ENCODE peak calls at places on chromosomes 16 and 17, in five cellular contexts. L is fibroblast of lung, H is Kasumi-1, M is foreskin fibroblast, X is ACHN. S is an unnamed sample.

GRCh38 chr17:36690190-36690589 is 88.8 kb downstream of the MRM1 start:
- DNase-seq in L (no peak), M (no peak), X (no peak), H (no peak), S (no peak)

GRCh38 chr17:1375615-1376014 is 24.4 kb downstream of the YWHAE start:
- DNase-seq in M (no peak), X (no peak), H (no peak), L (no peak), S (no peak)

GRCh38 chr17:50478391-50479361 is at the start of gene RSAD1:
- DNase-seq in L (peak; percentile 84), M (peak; percentile 95), H (peak; percentile 94), X (peak; percentile 93), S (peak; percentile 88)

GRCh38 chr17:8830141-8830540 is 31.0 kb upstream of the MFSD6L start:
- DNase-seq in L (no peak), M (no peak), X (no peak), H (no peak), S (no peak)

GRCh38 chr17:60392845-60393702 is 1.1 kb upstream of the USP32 start:
- DNase-seq in H (peak; percentile 89), L (peak; percentile 73), X (peak; percentile 64), M (peak; percentile 77), S (peak; percentile 53)

GRCh38 chr16:78211200-78211599 is 111.7 kb downstream of the WWOX start:
- DNase-seq in X (no peak), M (no peak), H (no peak), L (no peak), S (no peak)

GRCh38 chr16:84423416-84423837 is 55.1 kb downstream of the ATP2C2 start:
- DNase-seq in X (peak; percentile 64), M (peak; percentile 44), L (peak; percentile 42), H (peak; percentile 43), S (peak; percentile 31)

GRCh38 chr16:23826528-23827244 is 9.1 kb upstream of the PRKCB start:
- DNase-seq in X (no peak), H (peak; percentile 59), M (no peak), L (no peak), S (no peak)

GRCh38 chr17:54270499-54270898 is 447.8 kb downstream of the KIF2B start:
- DNase-seq in L (no peak), M (no peak), X (no peak), H (no peak), S (no peak)

GRCh38 chr17:31394544-31394943 is 3.1 kb downstream of the RAB11FIP4 start:
- DNase-seq in M (peak; percentile 87), X (peak; percentile 74), H (peak; percentile 79), L (peak; percentile 62), S (peak; percentile 35)

GRCh38 chr16:28543072-28543471 is 4.3 kb upstream of the NUPR1 start:
- DNase-seq in L (no peak), M (no peak), H (peak; percentile 47), X (no peak), S (no peak)

GRCh38 chr16:3696425-3697218 is 20.7 kb downstream of the TRAP1 start:
- DNase-seq in L (peak; percentile 84), X (peak; percentile 34), H (no peak), M (peak; percentile 88), S (peak; percentile 74)

GRCh38 chr17:55159251-55159650 is 105.5 kb upstream of the HLF start:
- DNase-seq in L (peak; percentile 87), H (no peak), X (no peak), M (peak; percentile 58), S (no peak)

GRCh38 chr17:80464486-80464885 is 11.9 kb downstream of the NPTX1 start:
- DNase-seq in X (no peak), H (no peak), M (no peak), L (no peak), S (no peak)

GRCh38 chr17:74431568-74432483 is at the start of gene GPRC5C:
- DNase-seq in L (peak; percentile 46), M (no peak), X (peak; percentile 70), H (peak; percentile 35), S (no peak)

GRCh38 chr17:3916013-3916696 is at the start of gene P2RX1:
- DNase-seq in M (no peak), X (no peak), H (peak; percentile 82), L (no peak), S (no peak)

GRCh38 chr16:67163164-67163902 is 1.2 kb upstream of the HSF4 start:
- DNase-seq in H (no peak), M (peak; percentile 83), L (peak; percentile 49), X (peak; percentile 61), S (no peak)

GRCh38 chr17:31726980-31727427 is 132.0 kb downstream of the COPRS start:
- DNase-seq in L (peak; percentile 82), H (no peak), X (no peak), M (peak; percentile 31), S (peak; percentile 46)

GRCh38 chr17:17177186-17177585 is 28.9 kb downstream of the PLD6 start:
- DNase-seq in X (no peak), M (no peak), H (no peak), L (no peak), S (no peak)